ENCODE peak calls at places on chromosomes 16 and 17, in nine cellular contexts. One of them, this sample, is unnamed.

GRCh38 chr16:83134638-83135037 is 507.9 kb downstream of the CDH13 start:
- DNase-seq in IMR-90: no peak
- DNase-seq in stimulated activated CD4-positive, alpha-beta T cell treated with anti-CD3 and anti-CD28 coated beads, Interleukin-1b, Interleukin-23, amount 100 ng/mL, for 1 hour: no peak
- DNase-seq in GM19239: no peak
- DNase-seq in NCI-H510A: no peak
- DNase-seq in lung: no peak
- DNase-seq in fibroblast of mammary gland: no peak
- DNase-seq in COR-L47: no peak
- DNase-seq in T follicular helper cell: no peak
- DNase-seq in this sample: no peak

GRCh38 chr17:38602453-38602852 is 3.3 kb downstream of the SRCIN1 start:
- DNase-seq in IMR-90: no peak
- DNase-seq in stimulated activated CD4-positive, alpha-beta T cell treated with anti-CD3 and anti-CD28 coated beads, Interleukin-1b, Interleukin-23, amount 100 ng/mL, for 1 hour: no peak
- DNase-seq in GM19239: no peak
- DNase-seq in NCI-H510A: no peak
- DNase-seq in lung: no peak
- DNase-seq in fibroblast of mammary gland: no peak
- DNase-seq in COR-L47: no peak
- DNase-seq in T follicular helper cell: no peak
- DNase-seq in this sample: no peak

GRCh38 chr16:11356573-11357331 is 11.5 kb downstream of the RMI2 start:
- DNase-seq in IMR-90: peak; percentile 61
- DNase-seq in stimulated activated CD4-positive, alpha-beta T cell treated with anti-CD3 and anti-CD28 coated beads, Interleukin-1b, Interleukin-23, amount 100 ng/mL, for 1 hour: peak; percentile 27
- DNase-seq in GM19239: no peak
- DNase-seq in NCI-H510A: peak; percentile 23
- DNase-seq in lung: peak; percentile 75
- DNase-seq in fibroblast of mammary gland: peak; percentile 51
- DNase-seq in COR-L47: peak; percentile 7
- DNase-seq in T follicular helper cell: peak; percentile 34
- DNase-seq in this sample: peak; percentile 88

GRCh38 chr17:41777157-41777578 is 9.3 kb downstream of the JUP start:
- DNase-seq in IMR-90: no peak
- DNase-seq in stimulated activated CD4-positive, alpha-beta T cell treated with anti-CD3 and anti-CD28 coated beads, Interleukin-1b, Interleukin-23, amount 100 ng/mL, for 1 hour: no peak
- DNase-seq in GM19239: no peak
- DNase-seq in NCI-H510A: no peak
- DNase-seq in lung: no peak
- DNase-seq in fibroblast of mammary gland: peak; percentile 47
- DNase-seq in COR-L47: peak; percentile 12
- DNase-seq in T follicular helper cell: no peak
- DNase-seq in this sample: no peak

GRCh38 chr16:80752563-80752962 is 51.8 kb downstream of the CDYL2 start:
- DNase-seq in IMR-90: no peak
- DNase-seq in stimulated activated CD4-positive, alpha-beta T cell treated with anti-CD3 and anti-CD28 coated beads, Interleukin-1b, Interleukin-23, amount 100 ng/mL, for 1 hour: no peak
- DNase-seq in GM19239: no peak
- DNase-seq in NCI-H510A: no peak
- DNase-seq in lung: no peak
- DNase-seq in fibroblast of mammary gland: peak; percentile 11
- DNase-seq in COR-L47: no peak
- DNase-seq in T follicular helper cell: no peak
- DNase-seq in this sample: no peak

GRCh38 chr16:72455743-72456659 is 284.0 kb upstream of the PMFBP1 start:
- DNase-seq in IMR-90: no peak
- DNase-seq in stimulated activated CD4-positive, alpha-beta T cell treated with anti-CD3 and anti-CD28 coated beads, Interleukin-1b, Interleukin-23, amount 100 ng/mL, for 1 hour: no peak
- DNase-seq in GM19239: no peak
- DNase-seq in NCI-H510A: no peak
- DNase-seq in lung: no peak
- DNase-seq in fibroblast of mammary gland: no peak
- DNase-seq in COR-L47: peak; percentile 79
- DNase-seq in T follicular helper cell: no peak
- DNase-seq in this sample: no peak

GRCh38 chr16:28511031-28511430 is 4.4 kb upstream of the IL27 start:
- DNase-seq in IMR-90: no peak
- DNase-seq in stimulated activated CD4-positive, alpha-beta T cell treated with anti-CD3 and anti-CD28 coated beads, Interleukin-1b, Interleukin-23, amount 100 ng/mL, for 1 hour: no peak
- DNase-seq in GM19239: no peak
- DNase-seq in NCI-H510A: no peak
- DNase-seq in lung: no peak
- DNase-seq in fibroblast of mammary gland: no peak
- DNase-seq in COR-L47: no peak
- DNase-seq in T follicular helper cell: no peak
- DNase-seq in this sample: no peak

GRCh38 chr17:10243905-10244844 is 45.8 kb upstream of the GAS7 start:
- DNase-seq in IMR-90: peak; percentile 35
- DNase-seq in stimulated activated CD4-positive, alpha-beta T cell treated with anti-CD3 and anti-CD28 coated beads, Interleukin-1b, Interleukin-23, amount 100 ng/mL, for 1 hour: no peak
- DNase-seq in GM19239: no peak
- DNase-seq in NCI-H510A: no peak
- DNase-seq in lung: peak; percentile 41
- DNase-seq in fibroblast of mammary gland: peak; percentile 89
- DNase-seq in COR-L47: no peak
- DNase-seq in T follicular helper cell: no peak
- DNase-seq in this sample: no peak

GRCh38 chr16:47043200-47043599 is 69.7 kb upstream of the DNAJA2 start:
- DNase-seq in IMR-90: no peak
- DNase-seq in stimulated activated CD4-positive, alpha-beta T cell treated with anti-CD3 and anti-CD28 coated beads, Interleukin-1b, Interleukin-23, amount 100 ng/mL, for 1 hour: no peak
- DNase-seq in GM19239: no peak
- DNase-seq in NCI-H510A: no peak
- DNase-seq in lung: no peak
- DNase-seq in fibroblast of mammary gland: no peak
- DNase-seq in COR-L47: no peak
- DNase-seq in T follicular helper cell: no peak
- DNase-seq in this sample: no peak

GRCh38 chr16:65884018-65884417 is 482.5 kb upstream of the CDH5 start:
- DNase-seq in IMR-90: peak; percentile 37
- DNase-seq in stimulated activated CD4-positive, alpha-beta T cell treated with anti-CD3 and anti-CD28 coated beads, Interleukin-1b, Interleukin-23, amount 100 ng/mL, for 1 hour: no peak
- DNase-seq in GM19239: no peak
- DNase-seq in NCI-H510A: no peak
- DNase-seq in lung: no peak
- DNase-seq in fibroblast of mammary gland: peak; percentile 4
- DNase-seq in COR-L47: no peak
- DNase-seq in T follicular helper cell: no peak
- DNase-seq in this sample: no peak

GRCh38 chr16:996672-997071 is 15.1 kb downstream of the SOX8 start:
- DNase-seq in IMR-90: no peak
- DNase-seq in stimulated activated CD4-positive, alpha-beta T cell treated with anti-CD3 and anti-CD28 coated beads, Interleukin-1b, Interleukin-23, amount 100 ng/mL, for 1 hour: no peak
- DNase-seq in GM19239: no peak
- DNase-seq in NCI-H510A: no peak
- DNase-seq in lung: no peak
- DNase-seq in fibroblast of mammary gland: no peak
- DNase-seq in COR-L47: no peak
- DNase-seq in T follicular helper cell: no peak
- DNase-seq in this sample: no peak

GRCh38 chr16:69089091-69089912 is 16.2 kb upstream of the HAS3 start:
- DNase-seq in IMR-90: peak; percentile 53
- DNase-seq in stimulated activated CD4-positive, alpha-beta T cell treated with anti-CD3 and anti-CD28 coated beads, Interleukin-1b, Interleukin-23, amount 100 ng/mL, for 1 hour: no peak
- DNase-seq in GM19239: no peak
- DNase-seq in NCI-H510A: peak; percentile 36
- DNase-seq in lung: no peak
- DNase-seq in fibroblast of mammary gland: no peak
- DNase-seq in COR-L47: no peak
- DNase-seq in T follicular helper cell: no peak
- DNase-seq in this sample: no peak

GRCh38 chr16:88976359-88977027 is 514 bp downstream of the CBFA2T3 start:
- DNase-seq in IMR-90: no peak
- DNase-seq in stimulated activated CD4-positive, alpha-beta T cell treated with anti-CD3 and anti-CD28 coated beads, Interleukin-1b, Interleukin-23, amount 100 ng/mL, for 1 hour: no peak
- DNase-seq in GM19239: no peak
- DNase-seq in NCI-H510A: no peak
- DNase-seq in lung: no peak
- DNase-seq in fibroblast of mammary gland: no peak
- DNase-seq in COR-L47: no peak
- DNase-seq in T follicular helper cell: no peak
- DNase-seq in this sample: peak; percentile 88

GRCh38 chr17:67289174-67289876 is 44.3 kb upstream of the HELZ start:
- DNase-seq in IMR-90: peak; percentile 55
- DNase-seq in stimulated activated CD4-positive, alpha-beta T cell treated with anti-CD3 and anti-CD28 coated beads, Interleukin-1b, Interleukin-23, amount 100 ng/mL, for 1 hour: no peak
- DNase-seq in GM19239: no peak
- DNase-seq in NCI-H510A: no peak
- DNase-seq in lung: peak; percentile 66
- DNase-seq in fibroblast of mammary gland: peak; percentile 69
- DNase-seq in COR-L47: no peak
- DNase-seq in T follicular helper cell: no peak
- DNase-seq in this sample: peak; percentile 84

GRCh38 chr16:67594956-67595355 is 32.6 kb downstream of the CTCF start:
- DNase-seq in IMR-90: peak; percentile 68
- DNase-seq in stimulated activated CD4-positive, alpha-beta T cell treated with anti-CD3 and anti-CD28 coated beads, Interleukin-1b, Interleukin-23, amount 100 ng/mL, for 1 hour: no peak
- DNase-seq in GM19239: no peak
- DNase-seq in NCI-H510A: no peak
- DNase-seq in lung: no peak
- DNase-seq in fibroblast of mammary gland: peak; percentile 79
- DNase-seq in COR-L47: no peak
- DNase-seq in T follicular helper cell: no peak
- DNase-seq in this sample: no peak

GRCh38 chr16:30121741-30122620 is 1.0 kb downstream of the MAPK3 start:
- DNase-seq in IMR-90: no peak
- DNase-seq in stimulated activated CD4-positive, alpha-beta T cell treated with anti-CD3 and anti-CD28 coated beads, Interleukin-1b, Interleukin-23, amount 100 ng/mL, for 1 hour: no peak
- DNase-seq in GM19239: no peak
- DNase-seq in NCI-H510A: no peak
- DNase-seq in lung: peak; percentile 44
- DNase-seq in fibroblast of mammary gland: peak; percentile 39
- DNase-seq in COR-L47: no peak
- DNase-seq in T follicular helper cell: no peak
- DNase-seq in this sample: peak; percentile 88

GRCh38 chr16:84086357-84086756 is 30.4 kb downstream of the MBTPS1 start:
- DNase-seq in IMR-90: no peak
- DNase-seq in stimulated activated CD4-positive, alpha-beta T cell treated with anti-CD3 and anti-CD28 coated beads, Interleukin-1b, Interleukin-23, amount 100 ng/mL, for 1 hour: no peak
- DNase-seq in GM19239: no peak
- DNase-seq in NCI-H510A: no peak
- DNase-seq in lung: no peak
- DNase-seq in fibroblast of mammary gland: no peak
- DNase-seq in COR-L47: no peak
- DNase-seq in T follicular helper cell: no peak
- DNase-seq in this sample: no peak

GRCh38 chr16:10136916-10137315 is 45.3 kb downstream of the GRIN2A start:
- DNase-seq in IMR-90: no peak
- DNase-seq in stimulated activated CD4-positive, alpha-beta T cell treated with anti-CD3 and anti-CD28 coated beads, Interleukin-1b, Interleukin-23, amount 100 ng/mL, for 1 hour: no peak
- DNase-seq in GM19239: no peak
- DNase-seq in NCI-H510A: no peak
- DNase-seq in lung: no peak
- DNase-seq in fibroblast of mammary gland: no peak
- DNase-seq in COR-L47: no peak
- DNase-seq in T follicular helper cell: no peak
- DNase-seq in this sample: no peak

GRCh38 chr17:70086468-70086867 is 11.4 kb downstream of the KCNJ16 start:
- DNase-seq in IMR-90: peak; percentile 26
- DNase-seq in stimulated activated CD4-positive, alpha-beta T cell treated with anti-CD3 and anti-CD28 coated beads, Interleukin-1b, Interleukin-23, amount 100 ng/mL, for 1 hour: no peak
- DNase-seq in GM19239: no peak
- DNase-seq in NCI-H510A: no peak
- DNase-seq in lung: no peak
- DNase-seq in fibroblast of mammary gland: no peak
- DNase-seq in COR-L47: no peak
- DNase-seq in T follicular helper cell: no peak
- DNase-seq in this sample: no peak

GRCh38 chr17:41666336-41666680 is 22.4 kb upstream of the EIF1 start:
- DNase-seq in IMR-90: peak; percentile 78
- DNase-seq in stimulated activated CD4-positive, alpha-beta T cell treated with anti-CD3 and anti-CD28 coated beads, Interleukin-1b, Interleukin-23, amount 100 ng/mL, for 1 hour: peak; percentile 37
- DNase-seq in GM19239: no peak
- DNase-seq in NCI-H510A: peak; percentile 54
- DNase-seq in lung: no peak
- DNase-seq in fibroblast of mammary gland: peak; percentile 41
- DNase-seq in COR-L47: peak; percentile 86
- DNase-seq in T follicular helper cell: peak; percentile 61
- DNase-seq in this sample: peak; percentile 85

GRCh38 chr17:76492250-76492988 is 8.8 kb downstream of the RHBDF2 start:
- DNase-seq in IMR-90: no peak
- DNase-seq in stimulated activated CD4-positive, alpha-beta T cell treated with anti-CD3 and anti-CD28 coated beads, Interleukin-1b, Interleukin-23, amount 100 ng/mL, for 1 hour: no peak
- DNase-seq in GM19239: peak; percentile 44
- DNase-seq in NCI-H510A: no peak
- DNase-seq in lung: no peak
- DNase-seq in fibroblast of mammary gland: no peak
- DNase-seq in COR-L47: no peak
- DNase-seq in T follicular helper cell: no peak
- DNase-seq in this sample: peak; percentile 90

GRCh38 chr17:1604831-1605528 is 23.7 kb downstream of the SLC43A2 start:
- DNase-seq in IMR-90: no peak
- DNase-seq in stimulated activated CD4-positive, alpha-beta T cell treated with anti-CD3 and anti-CD28 coated beads, Interleukin-1b, Interleukin-23, amount 100 ng/mL, for 1 hour: no peak
- DNase-seq in GM19239: no peak
- DNase-seq in NCI-H510A: no peak
- DNase-seq in lung: no peak
- DNase-seq in fibroblast of mammary gland: no peak
- DNase-seq in COR-L47: no peak
- DNase-seq in T follicular helper cell: no peak
- DNase-seq in this sample: peak; percentile 86

GRCh38 chr16:4746991-4747574 is 12.7 kb downstream of the DNAAF8 start:
- DNase-seq in IMR-90: no peak
- DNase-seq in stimulated activated CD4-positive, alpha-beta T cell treated with anti-CD3 and anti-CD28 coated beads, Interleukin-1b, Interleukin-23, amount 100 ng/mL, for 1 hour: no peak
- DNase-seq in GM19239: no peak
- DNase-seq in NCI-H510A: no peak
- DNase-seq in lung: no peak
- DNase-seq in fibroblast of mammary gland: no peak
- DNase-seq in COR-L47: no peak
- DNase-seq in T follicular helper cell: no peak
- DNase-seq in this sample: no peak

GRCh38 chr17:17926840-17927449 is 45.3 kb downstream of the TOM1L2 start:
- DNase-seq in IMR-90: no peak
- DNase-seq in stimulated activated CD4-positive, alpha-beta T cell treated with anti-CD3 and anti-CD28 coated beads, Interleukin-1b, Interleukin-23, amount 100 ng/mL, for 1 hour: no peak
- DNase-seq in GM19239: no peak
- DNase-seq in NCI-H510A: no peak
- DNase-seq in lung: no peak
- DNase-seq in fibroblast of mammary gland: no peak
- DNase-seq in COR-L47: no peak
- DNase-seq in T follicular helper cell: no peak
- DNase-seq in this sample: no peak

GRCh38 chr16:26316683-26317464 is 625.1 kb downstream of the HS3ST4 start:
- DNase-seq in IMR-90: no peak
- DNase-seq in stimulated activated CD4-positive, alpha-beta T cell treated with anti-CD3 and anti-CD28 coated beads, Interleukin-1b, Interleukin-23, amount 100 ng/mL, for 1 hour: no peak
- DNase-seq in GM19239: no peak
- DNase-seq in NCI-H510A: no peak
- DNase-seq in lung: no peak
- DNase-seq in fibroblast of mammary gland: no peak
- DNase-seq in COR-L47: no peak
- DNase-seq in T follicular helper cell: no peak
- DNase-seq in this sample: no peak

GRCh38 chr17:17555151-17555550 is 36.4 kb downstream of the PEMT start:
- DNase-seq in IMR-90: no peak
- DNase-seq in stimulated activated CD4-positive, alpha-beta T cell treated with anti-CD3 and anti-CD28 coated beads, Interleukin-1b, Interleukin-23, amount 100 ng/mL, for 1 hour: no peak
- DNase-seq in GM19239: no peak
- DNase-seq in NCI-H510A: no peak
- DNase-seq in lung: no peak
- DNase-seq in fibroblast of mammary gland: no peak
- DNase-seq in COR-L47: no peak
- DNase-seq in T follicular helper cell: no peak
- DNase-seq in this sample: no peak

GRCh38 chr17:48131216-48131824 is 23.8 kb downstream of the SNX11 start:
- DNase-seq in IMR-90: peak; percentile 66
- DNase-seq in stimulated activated CD4-positive, alpha-beta T cell treated with anti-CD3 and anti-CD28 coated beads, Interleukin-1b, Interleukin-23, amount 100 ng/mL, for 1 hour: no peak
- DNase-seq in GM19239: peak; percentile 44
- DNase-seq in NCI-H510A: peak; percentile 97
- DNase-seq in lung: peak; percentile 56
- DNase-seq in fibroblast of mammary gland: peak; percentile 72
- DNase-seq in COR-L47: peak; percentile 70
- DNase-seq in T follicular helper cell: peak; percentile 35
- DNase-seq in this sample: no peak

GRCh38 chr17:80970044-80970761 is 21.4 kb upstream of the CHMP6 start:
- DNase-seq in IMR-90: no peak
- DNase-seq in stimulated activated CD4-positive, alpha-beta T cell treated with anti-CD3 and anti-CD28 coated beads, Interleukin-1b, Interleukin-23, amount 100 ng/mL, for 1 hour: no peak
- DNase-seq in GM19239: peak; percentile 81
- DNase-seq in NCI-H510A: no peak
- DNase-seq in lung: no peak
- DNase-seq in fibroblast of mammary gland: no peak
- DNase-seq in COR-L47: no peak
- DNase-seq in T follicular helper cell: peak; percentile 15
- DNase-seq in this sample: peak; percentile 89

GRCh38 chr16:15427648-15428239 is 6.6 kb upstream of the BMERB1 start:
- DNase-seq in IMR-90: peak; percentile 84
- DNase-seq in stimulated activated CD4-positive, alpha-beta T cell treated with anti-CD3 and anti-CD28 coated beads, Interleukin-1b, Interleukin-23, amount 100 ng/mL, for 1 hour: peak; percentile 9
- DNase-seq in GM19239: peak; percentile 28
- DNase-seq in NCI-H510A: peak; percentile 39
- DNase-seq in lung: peak; percentile 54
- DNase-seq in fibroblast of mammary gland: peak; percentile 85
- DNase-seq in COR-L47: no peak
- DNase-seq in T follicular helper cell: peak; percentile 31
- DNase-seq in this sample: peak; percentile 81

This sample was measured in spleen.